ENCODE peak calls at places on chromosome 13, in eight cellular contexts. K, M, U, P, Y, A, O and C are unnamed samples.

GRCh38 chr13:95100525-95101121 is 200.6 kb downstream of the ABCC4 start:
- DNase-seq in K (no peak), M (peak; percentile 60), U (no peak), P (no peak), Y (no peak), A (peak; percentile 78), O (no peak), C (no peak)

GRCh38 chr13:102012299-102013293 is 389.3 kb downstream of the FGF14 start:
- DNase-seq in K (no peak), M (no peak), U (no peak), P (no peak), Y (no peak), A (no peak), O (no peak), C (no peak)

GRCh38 chr13:109096101-109096500 is 466.7 kb downstream of the MYO16 start:
- DNase-seq in K (no peak), M (no peak), U (no peak), P (no peak), Y (no peak), A (no peak), O (no peak), C (no peak)

GRCh38 chr13:24195626-24196025 is 35.1 kb downstream of the SPATA13 start:
- DNase-seq in K (no peak), M (no peak), U (no peak), P (no peak), Y (no peak), A (no peak), O (no peak), C (no peak)

GRCh38 chr13:80473695-80474094 is 132.8 kb upstream of the SPRY2 start:
- DNase-seq in K (no peak), M (no peak), U (no peak), P (no peak), Y (no peak), A (peak; percentile 75), O (no peak), C (no peak)

GRCh38 chr13:79307433-79307861 is 98.6 kb downstream of the RBM26 start:
- DNase-seq in K (no peak), M (no peak), U (no peak), P (no peak), Y (no peak), A (no peak), O (no peak), C (no peak)

GRCh38 chr13:86757236-86757978 is 913.8 kb upstream of the SLITRK5 start:
- DNase-seq in K (no peak), M (no peak), U (no peak), P (peak; percentile 13), Y (no peak), A (no peak), O (no peak), C (peak; percentile 98)

GRCh38 chr13:39887424-39887823 is 232.0 kb downstream of the COG6 start:
- DNase-seq in K (no peak), M (no peak), U (no peak), P (no peak), Y (no peak), A (no peak), O (no peak), C (no peak)

GRCh38 chr13:63625869-63626268 is 2210.2 kb upstream of the PCDH20 start:
- DNase-seq in K (no peak), M (no peak), U (no peak), P (no peak), Y (no peak), A (no peak), O (no peak), C (no peak)

GRCh38 chr13:68232351-68233130 is 1002.4 kb upstream of the PCDH9 start:
- DNase-seq in K (no peak), M (no peak), U (no peak), P (no peak), Y (no peak), A (no peak), O (no peak), C (no peak)

GRCh38 chr13:77429320-77430142 is 102.6 kb upstream of the MYCBP2 start:
- DNase-seq in K (no peak), M (no peak), U (no peak), P (no peak), Y (no peak), A (no peak), O (no peak), C (no peak)

GRCh38 chr13:100796463-100796862 is 121.9 kb upstream of the TMTC4 start:
- DNase-seq in K (no peak), M (no peak), U (no peak), P (no peak), Y (no peak), A (no peak), O (no peak), C (no peak)

GRCh38 chr13:41137951-41138350 is 5.3 kb upstream of the KBTBD6 start:
- DNase-seq in K (no peak), M (no peak), U (no peak), P (no peak), Y (no peak), A (peak; percentile 55), O (no peak), C (no peak)

GRCh38 chr13:88000239-88000638 is 329.1 kb downstream of the SLITRK5 start:
- DNase-seq in K (no peak), M (no peak), U (no peak), P (no peak), Y (no peak), A (no peak), O (no peak), C (no peak)

GRCh38 chr13:76992548-76993001 is 694 bp downstream of the CLN5 start:
- DNase-seq in K (peak; percentile 71), M (no peak), U (no peak), P (no peak), Y (peak; percentile 8), A (no peak), O (peak; percentile 30), C (no peak)

GRCh38 chr13:22198001-22198400 is 527.1 kb downstream of the FGF9 start:
- DNase-seq in K (no peak), M (no peak), U (no peak), P (no peak), Y (no peak), A (no peak), O (peak; percentile 34), C (no peak)

GRCh38 chr13:64057372-64058020 is 2641.8 kb upstream of the PCDH20 start:
- DNase-seq in K (no peak), M (no peak), U (no peak), P (no peak), Y (no peak), A (no peak), O (no peak), C (no peak)

GRCh38 chr13:48508001-48508400 is 24.9 kb downstream of the RCBTB2 start:
- DNase-seq in K (no peak), M (no peak), U (no peak), P (no peak), Y (no peak), A (no peak), O (peak; percentile 55), C (no peak)

GRCh38 chr13:47005761-47006414 is 109.0 kb upstream of the HTR2A start:
- DNase-seq in K (no peak), M (no peak), U (no peak), P (no peak), Y (no peak), A (no peak), O (no peak), C (no peak)

GRCh38 chr13:47008318-47008717 is 111.5 kb upstream of the HTR2A start:
- DNase-seq in K (no peak), M (no peak), U (no peak), P (no peak), Y (no peak), A (no peak), O (no peak), C (no peak)

GRCh38 chr13:47004022-47004421 is 107.2 kb upstream of the HTR2A start:
- DNase-seq in K (no peak), M (no peak), U (no peak), P (no peak), Y (no peak), A (no peak), O (no peak), C (no peak)

GRCh38 chr13:47000166-47000565 is 103.3 kb upstream of the HTR2A start:
- DNase-seq in K (no peak), M (no peak), U (no peak), P (no peak), Y (no peak), A (no peak), O (no peak), C (no peak)

DNA sequence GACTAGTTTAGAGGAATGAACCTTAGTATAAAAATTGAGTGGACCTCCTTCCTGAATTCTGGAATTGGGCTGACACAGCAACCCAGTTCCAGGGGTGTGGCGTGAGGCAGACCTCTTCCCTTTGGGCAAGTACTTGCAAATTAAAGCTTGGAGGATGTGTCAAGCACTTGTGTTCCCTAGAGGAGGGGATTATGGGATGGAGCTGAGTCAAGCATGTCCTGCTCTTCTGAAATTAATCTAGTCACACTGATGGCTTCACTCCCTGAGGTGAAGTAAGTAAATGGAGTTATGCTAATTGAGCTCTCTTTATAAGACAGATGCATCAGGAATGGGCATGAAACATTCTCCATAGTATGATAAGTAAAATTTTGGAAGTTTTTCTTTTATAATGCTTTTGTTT is 107.7 kb upstream of the HTR2A start:
- DNase-seq in K (no peak), M (no peak), U (no peak), P (no peak), Y (no peak), A (no peak), O (no peak), C (no peak)
- H3K4me3 ChIP-seq in K (no peak overlapping the region), M (no peak overlapping the region), U (no peak overlapping the region), P (no peak overlapping the region), Y (no peak overlapping the region), A (no peak overlapping the region), O (no peak overlapping the region), C (no peak overlapping the region)

GRCh38 chr13:110128546-110128945 is 178.4 kb downstream of the COL4A1 start:
- DNase-seq in K (no peak), M (no peak), U (no peak), P (no peak), Y (no peak), A (no peak), O (no peak), C (no peak)
- H3K4me3 ChIP-seq in K (no peak overlapping the region), M (no peak overlapping the region), U (no peak overlapping the region), P (no peak overlapping the region), Y (no peak overlapping the region), A (no peak overlapping the region), O (no peak overlapping the region), C (no peak overlapping the region)

DNA sequence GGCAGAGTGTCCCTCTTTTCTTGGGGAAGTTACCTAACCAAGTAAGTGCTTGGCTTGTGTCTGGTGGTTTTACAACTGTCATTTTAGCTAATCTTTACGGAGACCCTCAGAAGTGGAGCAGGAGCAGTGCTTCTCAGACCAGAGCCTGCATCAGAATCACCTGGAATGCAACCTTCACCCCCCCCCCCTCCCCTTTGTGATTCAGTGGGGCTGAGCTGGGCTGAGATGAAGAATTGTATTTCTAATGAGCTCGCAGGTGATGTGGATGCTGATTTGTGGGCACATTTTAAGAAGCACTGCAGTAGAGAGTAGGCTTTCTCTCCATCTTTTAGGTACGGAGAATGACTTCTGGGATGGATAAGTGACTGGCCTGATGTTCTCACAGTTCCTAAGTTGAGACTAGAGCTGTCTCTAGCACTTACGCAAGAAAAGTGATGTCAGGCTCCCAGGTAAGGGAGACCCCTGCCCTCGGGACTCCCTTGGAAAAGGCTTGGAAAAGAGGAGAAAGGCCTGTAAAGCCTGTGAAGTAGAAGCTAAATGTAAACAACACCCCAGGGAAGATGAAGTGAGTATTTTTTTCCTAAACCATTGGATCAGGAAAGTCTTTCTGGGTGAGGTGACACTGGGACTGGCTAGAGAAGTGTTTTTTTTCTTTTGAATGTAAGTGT is 23.3 kb upstream of the RNF113B start:
- DNase-seq in K (no peak), M (no peak), U (no peak), P (no peak), Y (no peak), A (no peak), O (no peak), C (no peak)
- H3K4me3 ChIP-seq in K (no peak overlapping the region), M (no peak overlapping the region), U (no peak overlapping the region), P (no peak overlapping the region), Y (no peak overlapping the region), A (no peak overlapping the region), O (no peak overlapping the region), C (no peak overlapping the region)

GRCh38 chr13:30870049-30870884 is 35.8 kb upstream of the MEDAG start:
- DNase-seq in K (peak; percentile 92), M (peak; percentile 98), U (no peak), P (no peak), Y (no peak), A (peak; percentile 98), O (peak; percentile 89), C (peak; percentile 60)
- H3K4me3 ChIP-seq in K (no peak overlapping the region), M (peak overlapping the region; percentile 32), U (no peak overlapping the region), P (no peak overlapping the region), Y (no peak overlapping the region), A (no peak overlapping the region), O (no peak overlapping the region), C (no peak overlapping the region)